ENCODE peak calls at places on chromosomes 6 and 20, in nine cellular contexts. R, S, G, O, T, A, D, W and I are unnamed samples.

GRCh38 chr20:1184638-1185315 is at the start of gene TMEM74B:
- DNase-seq in T (no peak), R (no peak), O (no peak), G (no peak), D (no peak), A (no peak), S (no peak), W (no peak), I (no peak)

GRCh38 chr20:46963758-46964181 is 69.1 kb downstream of the EYA2 start:
- DNase-seq in T (no peak), O (no peak), A (no peak), G (no peak), D (no peak), S (peak; percentile 58), R (no peak), W (no peak), I (no peak)

GRCh38 chr6:112016335-112016734 is 37.6 kb upstream of the CCN6 start:
- DNase-seq in D (no peak), S (peak; percentile 58), W (no peak), G (no peak), R (no peak), T (no peak), O (peak; percentile 44), A (no peak), I (no peak)

GRCh38 chr6:105596284-105596755 is 193.4 kb upstream of the PREP start:
- DNase-seq in A (no peak), D (no peak), T (no peak), R (no peak), G (no peak), O (peak; percentile 98), W (no peak), S (peak; percentile 92), I (no peak)

GRCh38 chr20:2023151-2023550 is 29.3 kb upstream of the PDYN start:
- DNase-seq in T (no peak), A (no peak), O (no peak), S (no peak), W (no peak), G (no peak), D (no peak), R (no peak), I (no peak)

GRCh38 chr20:32028647-32029372 is 18.6 kb downstream of the CCM2L start:
- DNase-seq in S (peak; percentile 20), T (no peak), G (no peak), R (no peak), O (peak; percentile 26), A (no peak), W (no peak), D (no peak), I (peak; percentile 86)

GRCh38 chr6:88891135-88891845 is 72.1 kb downstream of the RNGTT start:
- DNase-seq in R (no peak), D (no peak), W (no peak), T (no peak), O (no peak), A (no peak), G (no peak), S (peak; percentile 53), I (no peak)

GRCh38 chr6:104325341-104326172 is 534.2 kb downstream of the HACE1 start:
- DNase-seq in T (no peak), A (no peak), S (peak; percentile 69), D (peak; percentile 23), W (no peak), R (peak; percentile 42), G (no peak), O (peak; percentile 15), I (no peak)

GRCh38 chr20:41456341-41456740 is 89.7 kb upstream of the EMILIN3 start:
- DNase-seq in W (no peak), G (no peak), S (no peak), O (no peak), T (no peak), A (no peak), R (no peak), D (no peak), I (no peak)

GRCh38 chr20:33657704-33658095 is 4.4 kb upstream of the C20orf144 start:
- DNase-seq in D (no peak), W (no peak), S (no peak), O (no peak), A (no peak), G (no peak), T (no peak), R (no peak), I (no peak)

GRCh38 chr6:44002591-44003344 is 124.5 kb downstream of the MRPL14 start:
- DNase-seq in T (no peak), A (peak; percentile 22), D (peak; percentile 32), O (no peak), W (no peak), S (peak; percentile 48), R (peak; percentile 65), G (peak; percentile 17), I (peak; percentile 83)

GRCh38 chr6:45921703-45922270 is 93.9 kb downstream of the CLIC5 start:
- DNase-seq in T (no peak), G (no peak), S (peak; percentile 42), D (no peak), O (no peak), W (peak; percentile 36), A (no peak), R (no peak), I (no peak)

GRCh38 chr20:20266552-20266951 is 101.4 kb upstream of the INSM1 start:
- DNase-seq in T (no peak), W (no peak), O (no peak), R (no peak), S (no peak), D (no peak), A (no peak), G (no peak), I (no peak)

GRCh38 chr6:50661636-50662035 is 51.7 kb upstream of the TFAP2D start:
- DNase-seq in A (no peak), O (peak; percentile 26), T (no peak), G (no peak), W (no peak), D (no peak), S (no peak), R (no peak), I (no peak)

GRCh38 chr20:10119336-10119735 is 84.5 kb downstream of the ANKEF1 start:
- DNase-seq in S (no peak), R (no peak), O (no peak), G (no peak), W (no peak), A (no peak), D (no peak), T (no peak), I (no peak)

GRCh38 chr6:22108199-22108598 is 188.6 kb downstream of the PRL start:
- DNase-seq in G (no peak), D (no peak), O (peak; percentile 49), R (no peak), T (no peak), A (no peak), W (no peak), S (no peak), I (no peak)

GRCh38 chr6:157060440-157060949 is 262.8 kb downstream of the TMEM242 start:
- DNase-seq in D (no peak), W (no peak), S (peak; percentile 50), G (no peak), A (no peak), R (no peak), T (no peak), O (no peak), I (no peak)

GRCh38 chr6:19839237-19839546 is 2.0 kb downstream of the ID4 start:
- DNase-seq in A (no peak), S (no peak), R (no peak), T (no peak), W (no peak), D (no peak), G (no peak), O (no peak), I (no peak)